ENCODE peak calls at places on chromosomes 16 and 17, in seven cellular contexts. E, N, P, S, U, I and D are unnamed samples.

GRCh38 chr17:69878661-69879060 is 196.4 kb upstream of the KCNJ16 start:
- DNase-seq in U (no peak), N (no peak), P (no peak), I (no peak), S (no peak), E (no peak), D (no peak)

GRCh38 chr16:59635674-59636073 is 901.6 kb upstream of the GOT2 start:
- DNase-seq in P (peak; percentile 81), E (no peak), I (no peak), S (no peak), N (no peak), U (no peak), D (no peak)

GRCh38 chr16:88539652-88540345 is 30.4 kb upstream of the ZC3H18 start:
- DNase-seq in E (no peak), I (no peak), N (no peak), P (no peak), U (no peak), S (no peak), D (no peak)

GRCh38 chr17:21213491-21214014 is 408 bp downstream of the TMEM11 start:
- DNase-seq in E (peak; percentile 72), S (no peak), N (no peak), U (peak; percentile 69), P (no peak), I (peak; percentile 82), D (no peak)

GRCh38 chr17:64343833-64344637 is 46.6 kb downstream of the PECAM1 start:
- DNase-seq in S (no peak), U (peak; percentile 19), E (peak; percentile 28), N (peak; percentile 46), P (peak; percentile 47), I (peak; percentile 86), D (no peak)

GRCh38 chr16:5615868-5616642 is 518.5 kb upstream of the EEF2KMT start:
- DNase-seq in I (peak; percentile 77), P (peak; percentile 30), N (no peak), E (peak; percentile 58), S (peak; percentile 12), U (peak; percentile 82), D (peak; percentile 57)

GRCh38 chr16:75197522-75198134 is 9.3 kb downstream of the CTRB2 start:
- DNase-seq in S (no peak), I (peak; percentile 22), U (no peak), P (no peak), N (no peak), E (no peak), D (no peak)

GRCh38 chr17:35051183-35051578 is 12.3 kb downstream of the RFFL start:
- DNase-seq in E (no peak), S (peak; percentile 62), N (no peak), U (no peak), I (no peak), P (no peak), D (peak; percentile 37)

GRCh38 chr16:24729243-24729966 is at the start of gene TNRC6A:
- DNase-seq in U (peak; percentile 88), S (peak; percentile 91), I (peak; percentile 96), N (peak; percentile 59), P (peak; percentile 86), E (peak; percentile 90), D (peak; percentile 94)

GRCh38 chr17:14323522-14323981 is 22.7 kb downstream of the HS3ST3B1 start:
- DNase-seq in I (no peak), U (no peak), S (no peak), E (no peak), N (no peak), P (no peak), D (no peak)

GRCh38 chr17:33527290-33527689 is 234.2 kb upstream of the ASIC2 start:
- DNase-seq in P (no peak), E (no peak), S (no peak), N (no peak), U (no peak), I (no peak), D (no peak)

GRCh38 chr16:86346034-86346433 is 164.3 kb upstream of the FOXF1 start:
- DNase-seq in U (no peak), S (no peak), P (no peak), E (no peak), I (no peak), N (no peak), D (no peak)

GRCh38 chr17:80738987-80739730 is 194.5 kb downstream of the RPTOR start:
- DNase-seq in E (no peak), I (no peak), S (peak; percentile 43), N (no peak), P (no peak), U (no peak), D (peak; percentile 48)

GRCh38 chr17:77414811-77415400 is 274.1 kb downstream of the SEC14L1 start:
- DNase-seq in P (no peak), N (no peak), I (no peak), U (no peak), S (no peak), E (no peak), D (no peak)

GRCh38 chr17:21313320-21313719 is 28.8 kb downstream of the MAP2K3 start:
- DNase-seq in U (no peak), I (peak; percentile 50), E (no peak), N (no peak), P (no peak), S (no peak), D (no peak)

GRCh38 chr16:69831212-69832123 is 69.3 kb downstream of the WWP2 start:
- DNase-seq in U (no peak), P (peak; percentile 3), I (no peak), N (no peak), E (peak; percentile 65), S (no peak), D (no peak)

GRCh38 chr16:14199624-14200023 is 128.5 kb downstream of the MRTFB start:
- DNase-seq in N (no peak), E (no peak), U (no peak), S (no peak), I (no peak), P (peak; percentile 10), D (no peak)

GRCh38 chr17:78661092-78661770 is 84.0 kb upstream of the DNAH17 start:
- DNase-seq in I (peak; percentile 31), N (no peak), U (no peak), S (no peak), P (no peak), E (peak; percentile 62), D (no peak)

GRCh38 chr17:72661945-72662826 is 430.3 kb downstream of the SLC39A11 start:
- DNase-seq in U (no peak), I (no peak), P (no peak), S (no peak), N (no peak), E (no peak), D (no peak)

GRCh38 chr16:20774703-20775362 is 11.0 kb downstream of the ACSM3 start:
- DNase-seq in S (peak; percentile 44), N (peak; percentile 6), P (peak; percentile 54), E (peak; percentile 64), U (peak; percentile 66), I (peak; percentile 87), D (peak; percentile 49)

GRCh38 chr17:80246266-80246681 is 14.4 kb upstream of the RNF213 start:
- DNase-seq in U (no peak), N (no peak), E (no peak), I (no peak), S (no peak), P (no peak), D (no peak)

GRCh38 chr17:82536220-82537201 is 17.0 kb downstream of the FOXK2 start:
- DNase-seq in I (no peak), N (peak; percentile 52), S (no peak), U (no peak), E (no peak), P (peak; percentile 79), D (no peak)

GRCh38 chr17:41452276-41452675 is 11.5 kb upstream of the KRT38 start:
- DNase-seq in E (no peak), P (no peak), N (no peak), I (no peak), S (no peak), U (no peak), D (no peak)

GRCh38 chr17:32222621-32223020 is 43.0 kb upstream of the RHBDL3 start:
- DNase-seq in I (no peak), E (peak; percentile 62), P (no peak), U (no peak), N (no peak), S (no peak), D (no peak)
- TF ChIP-seq CTCF in I (no peak), E (peak; percentile 8), P (no peak), U (no peak), N (no peak), S (no peak), D (no peak)

DNA sequence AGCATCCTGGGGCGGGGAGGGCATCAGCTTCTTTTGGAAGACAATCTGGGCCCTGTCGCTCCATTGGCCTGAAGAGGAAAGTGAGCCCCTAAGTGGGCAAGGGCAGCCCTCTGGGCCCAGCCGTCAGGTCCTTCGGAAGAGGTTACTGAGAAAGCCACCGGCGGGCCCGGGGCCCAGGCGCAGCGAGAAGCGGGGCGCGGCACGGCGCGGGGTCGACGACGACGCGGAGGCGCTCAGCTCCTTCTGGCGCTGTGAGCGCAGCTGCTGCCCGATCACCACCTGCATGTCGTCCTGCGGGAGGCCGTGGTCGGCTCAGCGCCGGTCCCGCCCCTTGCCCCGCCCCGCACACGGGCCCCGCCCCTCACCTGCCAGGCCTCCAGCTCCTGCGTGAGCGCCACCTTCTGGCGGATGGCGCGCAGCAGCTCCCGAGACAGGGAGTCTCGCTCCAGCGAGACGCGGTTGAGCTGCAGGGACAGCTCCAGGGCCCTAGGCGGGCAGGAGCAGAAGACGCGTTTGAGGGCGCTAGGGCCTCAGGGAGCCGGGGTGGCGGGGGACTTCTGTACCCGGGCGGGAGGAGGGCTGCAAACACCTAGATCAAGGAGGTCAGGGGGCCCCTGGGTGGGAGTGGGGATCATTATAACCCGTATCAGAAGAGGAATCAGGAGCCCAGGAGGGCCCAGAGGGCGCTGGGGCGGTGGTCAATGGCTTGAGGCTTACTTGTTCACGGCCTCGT is 4.3 kb downstream of the THOC6 start:
- DNase-seq in S (peak; percentile 95), P (peak; percentile 32), E (peak; percentile 79), N (no peak), I (peak; percentile 93), U (peak; percentile 97), D (peak; percentile 96)
- TF ChIP-seq CTCF in S (peak; percentile 85), P (peak; percentile 84), E (peak; percentile 88), N (peak; percentile 62), I (peak; percentile 72), U (peak; percentile 79), D (peak; percentile 95)

GRCh38 chr16:57098188-57098841 is 5.9 kb downstream of the CPNE2 start:
- DNase-seq in N (no peak), U (no peak), S (no peak), P (no peak), E (no peak), I (no peak), D (no peak)
- TF ChIP-seq CTCF in N (no peak), U (no peak), S (no peak), P (no peak), E (no peak), I (no peak), D (no peak)

GRCh38 chr16:57245472-57246113 is 534 bp downstream of the ARL2BP start:
- DNase-seq in N (no peak), E (peak; percentile 49), P (no peak), S (no peak), U (no peak), I (peak; percentile 82), D (peak; percentile 58)

GRCh38 chr16:57240872-57241271 is 4.2 kb upstream of the ARL2BP start:
- DNase-seq in I (no peak), N (no peak), P (no peak), E (no peak), S (peak; percentile 61), U (no peak), D (no peak)

GRCh38 chr16:57242650-57243049 is 2.4 kb upstream of the ARL2BP start:
- DNase-seq in S (no peak), E (no peak), P (no peak), I (no peak), N (no peak), U (no peak), D (no peak)

GRCh38 chr16:57244463-57244766 is 644 bp upstream of the ARL2BP start:
- DNase-seq in S (no peak), U (no peak), P (no peak), E (no peak), I (no peak), N (no peak), D (no peak)

GRCh38 chr16:57244767-57245471 is at the start of gene ARL2BP:
- DNase-seq in U (peak; percentile 98), S (peak; percentile 96), N (peak; percentile 91), E (peak; percentile 98), I (peak; percentile 99), P (peak; percentile 97), D (peak; percentile 99)
- TF ChIP-seq CTCF in U (no peak), S (no peak), N (no peak), E (peak; percentile 29), I (peak; percentile 30), P (peak; percentile 53), D (no peak)